ENCODE peak calls at places on chromosomes 11 and 22, in four cellular contexts. One of them, this sample, is unnamed.

GRCh38 chr22:40453676-40454075 is 83.3 kb downstream of the SGSM3 start:
- DNase-seq in uterus: no peak
- DNase-seq in GM12892: no peak
- DNase-seq in K562: no peak
- DNase-seq in this sample: no peak

GRCh38 chr11:35030716-35031213 is 108.2 kb upstream of the CD44 start:
- DNase-seq in uterus: peak
- DNase-seq in GM12892: no peak
- DNase-seq in K562: peak
- DNase-seq in this sample: peak

GRCh38 chr22:36931446-36931845 is 18.0 kb downstream of the CSF2RB start:
- DNase-seq in uterus: no peak
- DNase-seq in GM12892: no peak
- DNase-seq in K562: no peak
- DNase-seq in this sample: no peak

GRCh38 chr11:86162257-86162656 is 82.3 kb upstream of the EED start:
- DNase-seq in uterus: peak
- DNase-seq in GM12892: no peak
- DNase-seq in K562: peak
- DNase-seq in this sample: no peak

GRCh38 chr11:57144075-57144474 is 37.7 kb upstream of the LRRC55 start:
- DNase-seq in uterus: no peak
- DNase-seq in GM12892: no peak
- DNase-seq in K562: no peak
- DNase-seq in this sample: no peak

GRCh38 chr11:71120346-71120963 is 131.9 kb downstream of the SHANK2 start:
- DNase-seq in uterus: no peak
- DNase-seq in GM12892: no peak
- DNase-seq in K562: no peak
- DNase-seq in this sample: no peak

GRCh38 chr11:70402685-70403084 is 4.4 kb downstream of the CTTN start:
- DNase-seq in uterus: no peak
- DNase-seq in GM12892: no peak
- DNase-seq in K562: no peak
- DNase-seq in this sample: no peak

GRCh38 chr22:18056161-18056666 is 21.6 kb upstream of the PEX26 start:
- DNase-seq in uterus: no peak
- DNase-seq in GM12892: no peak
- DNase-seq in K562: peak
- DNase-seq in this sample: no peak

GRCh38 chr11:114077482-114078305 is 18.2 kb downstream of the ZBTB16 start:
- DNase-seq in uterus: no peak
- DNase-seq in GM12892: no peak
- DNase-seq in K562: no peak
- DNase-seq in this sample: no peak

GRCh38 chr11:6926208-6927029 is at the start of gene ZNF215:
- DNase-seq in uterus: peak
- DNase-seq in GM12892: peak
- DNase-seq in K562: peak
- DNase-seq in this sample: no peak

GRCh38 chr11:66478823-66479740 is 1.2 kb upstream of the DPP3 start:
- DNase-seq in uterus: peak
- DNase-seq in GM12892: peak
- DNase-seq in K562: peak
- DNase-seq in this sample: no peak

GRCh38 chr11:57427692-57428082 is 766 bp upstream of the SLC43A3 start:
- DNase-seq in uterus: peak
- DNase-seq in GM12892: no peak
- DNase-seq in K562: no peak
- DNase-seq in this sample: peak

GRCh38 chr11:119702261-119702591 is 26.8 kb downstream of the NECTIN1 start:
- DNase-seq in uterus: no peak
- DNase-seq in GM12892: no peak
- DNase-seq in K562: no peak
- DNase-seq in this sample: no peak

GRCh38 chr11:34757026-34757451 is 136.1 kb downstream of the EHF start:
- DNase-seq in uterus: no peak
- DNase-seq in GM12892: no peak
- DNase-seq in K562: no peak
- DNase-seq in this sample: no peak

GRCh38 chr11:87454246-87454645 is 416.5 kb downstream of the TMEM135 start:
- DNase-seq in uterus: no peak
- DNase-seq in GM12892: no peak
- DNase-seq in K562: no peak
- DNase-seq in this sample: no peak

GRCh38 chr11:116736763-116737162 is 36.0 kb downstream of the BUD13 start:
- DNase-seq in uterus: no peak
- DNase-seq in GM12892: no peak
- DNase-seq in K562: peak
- DNase-seq in this sample: no peak
- TF ChIP-seq POLR2A in uterus: no peak
- TF ChIP-seq POLR2A in GM12892: no peak
- TF ChIP-seq POLR2A in K562: no peak
- TF ChIP-seq POLR2A in this sample: no peak

GRCh38 chr22:19376971-19377370 is 54.6 kb downstream of the HIRA start:
- DNase-seq in uterus: no peak
- DNase-seq in GM12892: no peak
- DNase-seq in K562: no peak
- DNase-seq in this sample: no peak
- TF ChIP-seq POLR2A in uterus: no peak
- TF ChIP-seq POLR2A in GM12892: no peak
- TF ChIP-seq POLR2A in K562: peak
- TF ChIP-seq POLR2A in this sample: no peak

GRCh38 chr22:25024895-25025294 is 72.4 kb downstream of the KIAA1671 start:
- DNase-seq in uterus: no peak
- DNase-seq in GM12892: no peak
- DNase-seq in K562: no peak
- DNase-seq in this sample: no peak

GRCh38 chr22:25023879-25024278 is 71.4 kb downstream of the KIAA1671 start:
- DNase-seq in uterus: no peak
- DNase-seq in GM12892: no peak
- DNase-seq in K562: no peak
- DNase-seq in this sample: no peak

GRCh38 chr22:25027052-25027525 is 74.6 kb downstream of the KIAA1671 start:
- DNase-seq in uterus: no peak
- DNase-seq in GM12892: no peak
- DNase-seq in K562: no peak
- DNase-seq in this sample: no peak

GRCh38 chr22:25027552-25027951 is 75.0 kb downstream of the KIAA1671 start:
- DNase-seq in uterus: no peak
- DNase-seq in GM12892: no peak
- DNase-seq in K562: no peak
- DNase-seq in this sample: no peak

GRCh38 chr22:25025586-25025985 is 73.1 kb downstream of the KIAA1671 start:
- DNase-seq in uterus: no peak
- DNase-seq in GM12892: no peak
- DNase-seq in K562: no peak
- DNase-seq in this sample: no peak
- TF ChIP-seq POLR2A in uterus: no peak
- TF ChIP-seq POLR2A in GM12892: no peak
- TF ChIP-seq POLR2A in K562: no peak
- TF ChIP-seq POLR2A in this sample: no peak

DNA sequence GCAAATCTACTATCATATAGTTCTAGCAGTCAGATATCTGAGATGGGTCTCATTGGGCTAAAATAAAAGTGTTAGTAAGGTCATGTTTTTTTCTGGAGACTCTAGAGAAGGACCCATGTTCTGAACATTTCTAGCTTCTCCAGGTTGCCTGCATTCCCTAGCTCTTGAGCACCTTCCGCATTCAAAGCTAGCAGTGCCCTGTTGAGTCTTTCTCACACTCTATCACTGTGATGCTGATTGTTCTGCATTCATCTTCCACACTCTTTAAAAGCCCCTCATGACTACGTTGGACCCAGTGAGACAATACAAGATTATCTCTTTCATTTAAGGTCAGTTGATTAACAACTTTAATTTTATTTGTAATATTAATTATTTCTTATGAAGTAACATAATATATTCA is 433.3 kb upstream of the CHORDC1 start:
- DNase-seq in uterus: no peak
- DNase-seq in GM12892: no peak
- DNase-seq in K562: no peak
- DNase-seq in this sample: no peak
- TF ChIP-seq POLR2A in uterus: no peak
- TF ChIP-seq POLR2A in GM12892: no peak
- TF ChIP-seq POLR2A in K562: no peak
- TF ChIP-seq POLR2A in this sample: no peak

GRCh38 chr11:1010006-1010405 is 26.5 kb downstream of the MUC6 start:
- DNase-seq in uterus: no peak
- DNase-seq in GM12892: no peak
- DNase-seq in K562: no peak
- DNase-seq in this sample: no peak

GRCh38 chr11:1008001-1008400 is 28.5 kb downstream of the MUC6 start:
- DNase-seq in uterus: no peak
- DNase-seq in GM12892: no peak
- DNase-seq in K562: no peak
- DNase-seq in this sample: no peak

GRCh38 chr11:1007279-1007678 is 29.2 kb downstream of the MUC6 start:
- DNase-seq in uterus: no peak
- DNase-seq in GM12892: no peak
- DNase-seq in K562: no peak
- DNase-seq in this sample: no peak

GRCh38 chr11:1009371-1009770 is 27.1 kb downstream of the MUC6 start:
- DNase-seq in uterus: no peak
- DNase-seq in GM12892: no peak
- DNase-seq in K562: no peak
- DNase-seq in this sample: no peak

GRCh38 chr11:1008781-1009180 is 27.7 kb downstream of the MUC6 start:
- DNase-seq in uterus: no peak
- DNase-seq in GM12892: no peak
- DNase-seq in K562: no peak
- DNase-seq in this sample: no peak
- TF ChIP-seq POLR2A in uterus: no peak
- TF ChIP-seq POLR2A in GM12892: no peak
- TF ChIP-seq POLR2A in K562: no peak
- TF ChIP-seq POLR2A in this sample: no peak

GRCh38 chr22:41532908-41533825 is 11.1 kb downstream of the POLR3H start:
- DNase-seq in uterus: peak
- DNase-seq in GM12892: peak
- DNase-seq in K562: peak
- DNase-seq in this sample: no peak
- TF ChIP-seq POLR2A in uterus: no peak
- TF ChIP-seq POLR2A in GM12892: no peak
- TF ChIP-seq POLR2A in K562: no peak
- TF ChIP-seq POLR2A in this sample: no peak

GRCh38 chr22:38402204-38402603 is 52.8 kb downstream of the KCNJ4 start:
- DNase-seq in uterus: no peak
- DNase-seq in GM12892: no peak
- DNase-seq in K562: no peak
- DNase-seq in this sample: no peak

GRCh38 chr22:38403806-38404205 is 51.2 kb downstream of the KCNJ4 start:
- DNase-seq in uterus: no peak
- DNase-seq in GM12892: no peak
- DNase-seq in K562: no peak
- DNase-seq in this sample: peak

GRCh38 chr22:38401336-38402084 is 53.5 kb downstream of the KCNJ4 start:
- DNase-seq in uterus: no peak
- DNase-seq in GM12892: peak
- DNase-seq in K562: peak
- DNase-seq in this sample: no peak

GRCh38 chr22:38397189-38398097 is 57.6 kb downstream of the KCNJ4 start:
- DNase-seq in uterus: peak
- DNase-seq in GM12892: peak
- DNase-seq in K562: peak
- DNase-seq in this sample: no peak

GRCh38 chr22:38398609-38399401 is 56.2 kb downstream of the KCNJ4 start:
- DNase-seq in uterus: peak
- DNase-seq in GM12892: peak
- DNase-seq in K562: peak
- DNase-seq in this sample: peak
- TF ChIP-seq POLR2A in uterus: peak
- TF ChIP-seq POLR2A in GM12892: peak
- TF ChIP-seq POLR2A in K562: peak
- TF ChIP-seq POLR2A in this sample: no peak

DNA sequence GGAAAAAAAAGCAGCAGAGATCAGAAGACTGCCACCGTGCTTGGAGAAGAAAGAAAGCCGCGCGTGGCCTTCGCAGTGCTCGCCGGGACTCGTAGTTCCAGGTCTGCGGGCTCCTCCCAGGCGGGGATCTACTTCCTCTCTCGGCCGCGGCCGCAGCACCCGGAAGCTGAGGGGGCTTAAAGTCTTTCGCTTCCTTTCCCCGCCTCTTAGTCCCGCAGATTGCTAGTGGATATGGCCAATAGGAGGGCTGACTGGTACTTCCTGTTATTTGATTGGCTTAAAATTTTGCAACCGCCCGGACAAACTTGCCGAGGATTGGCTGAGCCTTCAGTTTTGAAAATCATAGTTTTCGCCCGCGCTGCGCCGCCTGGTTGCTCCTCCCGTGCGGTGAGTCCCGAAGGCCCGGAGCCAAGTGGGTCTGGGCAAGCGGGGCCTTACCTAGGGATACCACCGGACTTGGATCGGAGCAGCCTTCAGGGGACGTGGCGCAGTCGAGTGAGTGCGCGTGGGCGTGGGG is at the start of gene INCENP:
- DNase-seq in uterus: peak
- DNase-seq in GM12892: peak
- DNase-seq in K562: peak
- DNase-seq in this sample: peak
- TF ChIP-seq POLR2A in uterus: no peak
- TF ChIP-seq POLR2A in GM12892: peak
- TF ChIP-seq POLR2A in K562: peak
- TF ChIP-seq POLR2A in this sample: no peak

GRCh38 chr11:3797329-3798090 is at the start of gene NUP98:
- DNase-seq in uterus: peak
- DNase-seq in GM12892: peak
- DNase-seq in K562: peak
- DNase-seq in this sample: peak

GRCh38 chr11:3799143-3799542 is 1.8 kb upstream of the NUP98 start:
- DNase-seq in uterus: peak
- DNase-seq in GM12892: no peak
- DNase-seq in K562: no peak
- DNase-seq in this sample: peak

GRCh38 chr11:3795131-3796092 is 1.9 kb downstream of the NUP98 start:
- DNase-seq in uterus: no peak
- DNase-seq in GM12892: no peak
- DNase-seq in K562: no peak
- DNase-seq in this sample: no peak

GRCh38 chr11:3796796-3797328 is 492 bp downstream of the NUP98 start:
- DNase-seq in uterus: no peak
- DNase-seq in GM12892: no peak
- DNase-seq in K562: no peak
- DNase-seq in this sample: peak

GRCh38 chr11:3796346-3796745 is 1.0 kb downstream of the NUP98 start:
- DNase-seq in uterus: no peak
- DNase-seq in GM12892: no peak
- DNase-seq in K562: no peak
- DNase-seq in this sample: peak
- TF ChIP-seq POLR2A in uterus: no peak
- TF ChIP-seq POLR2A in GM12892: no peak
- TF ChIP-seq POLR2A in K562: no peak
- TF ChIP-seq POLR2A in this sample: no peak

DNA sequence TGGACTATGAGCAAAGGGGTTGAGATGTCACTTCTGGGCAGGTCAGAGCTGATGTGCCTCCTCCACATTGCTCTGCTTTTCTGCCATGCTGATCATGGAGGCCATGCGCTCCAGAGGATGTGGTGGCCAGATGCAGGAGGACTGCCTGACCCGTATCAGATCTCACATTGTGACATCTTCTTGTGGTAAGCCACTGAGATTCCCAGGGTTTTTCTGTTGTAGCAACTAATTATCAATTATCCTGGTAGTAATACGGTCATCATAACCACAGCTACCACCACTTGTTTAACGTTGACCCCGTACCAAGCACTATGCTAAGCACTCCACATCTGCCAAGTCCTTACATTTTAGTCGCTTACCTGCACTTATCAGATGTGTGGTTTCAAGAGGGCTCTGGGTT is 63.7 kb upstream of the TIMP3 start:
- DNase-seq in uterus: no peak
- DNase-seq in GM12892: no peak
- DNase-seq in K562: no peak
- DNase-seq in this sample: no peak
- TF ChIP-seq POLR2A in uterus: no peak
- TF ChIP-seq POLR2A in GM12892: no peak
- TF ChIP-seq POLR2A in K562: no peak
- TF ChIP-seq POLR2A in this sample: no peak

This sample was measured in lower leg skin.